ENCODE peak calls at places on chromosomes 5 and 9, in four cellular contexts. O, W, I and T are unnamed samples.

GRCh38 chr5:157744055-157745011 is 821 bp downstream of the LSM11 start:
- DNase-seq in O (no peak), W (no peak), I (no peak), T (no peak)

GRCh38 chr5:4374866-4375265 is 765.3 kb upstream of the ADAMTS16 start:
- DNase-seq in O (no peak), W (no peak), I (no peak), T (no peak)

GRCh38 chr5:134141346-134142050 is 27.0 kb downstream of the TCF7 start:
- DNase-seq in O (no peak), W (no peak), I (no peak), T (no peak)

GRCh38 chr5:178651046-178651810 is 24.4 kb upstream of the CLK4 start:
- DNase-seq in O (peak; percentile 32), W (peak; percentile 11), I (no peak), T (no peak)

GRCh38 chr9:95645579-95645978 is 128.8 kb upstream of the PTCH1 start:
- DNase-seq in O (no peak), W (no peak), I (no peak), T (no peak)

GRCh38 chr5:77367733-77368132 is 124.4 kb downstream of the WDR41 start:
- DNase-seq in O (no peak), W (peak; percentile 4), I (no peak), T (no peak)

GRCh38 chr5:123094919-123095693 is 6.1 kb downstream of the PRDM6 start:
- DNase-seq in O (no peak), W (peak; percentile 69), I (peak; percentile 52), T (no peak)

GRCh38 chr5:96090205-96090604 is 128.6 kb upstream of the ELL2 start:
- DNase-seq in O (no peak), W (no peak), I (no peak), T (no peak)

GRCh38 chr5:62779010-62779422 is 200.4 kb downstream of the LRRC70 start:
- DNase-seq in O (peak; percentile 48), W (peak; percentile 73), I (no peak), T (peak; percentile 21)

GRCh38 chr9:130461218-130461630 is 16.5 kb downstream of the ASS1 start:
- DNase-seq in O (no peak), W (peak; percentile 35), I (no peak), T (no peak)

GRCh38 chr9:7045361-7045760 is 287.6 kb downstream of the KDM4C start:
- DNase-seq in O (no peak), W (no peak), I (no peak), T (no peak)

GRCh38 chr5:22852807-22853670 is at the start of gene CDH12:
- DNase-seq in O (no peak), W (peak; percentile 32), I (no peak), T (no peak)

GRCh38 chr9:70470050-70471015 is 55.9 kb upstream of the KLF9 start:
- DNase-seq in O (no peak), W (no peak), I (peak; percentile 48), T (no peak)

GRCh38 chr9:5321058-5321457 is 16.5 kb upstream of the RLN2 start:
- DNase-seq in O (no peak), W (no peak), I (no peak), T (no peak)

GRCh38 chr9:129006328-129007034 is 21.6 kb downstream of the SH3GLB2 start:
- DNase-seq in O (peak; percentile 47), W (peak; percentile 79), I (peak; percentile 69), T (peak; percentile 23)

GRCh38 chr9:3977388-3977787 is 322.5 kb downstream of the GLIS3 start:
- DNase-seq in O (no peak), W (no peak), I (no peak), T (no peak)

GRCh38 chr5:112929336-112930081 is 7.5 kb upstream of the REEP5 start:
- DNase-seq in O (no peak), W (no peak), I (no peak), T (no peak)

GRCh38 chr5:41517909-41518308 is 7.5 kb upstream of the PLCXD3 start:
- DNase-seq in O (peak; percentile 12), W (peak; percentile 39), I (no peak), T (no peak)

GRCh38 chr9:68522126-68522525 is 18.6 kb downstream of the TMEM252 start:
- DNase-seq in O (no peak), W (no peak), I (peak; percentile 55), T (no peak)

GRCh38 chr9:129854588-129855110 is 19.4 kb downstream of the USP20 start:
- DNase-seq in O (no peak), W (no peak), I (no peak), T (no peak)

GRCh38 chr5:134975078-134975715 is 7.5 kb downstream of the CATSPER3 start:
- DNase-seq in O (no peak), W (peak; percentile 47), I (no peak), T (no peak)

GRCh38 chr5:127813633-127814171 is 110.5 kb downstream of the CCDC192 start:
- DNase-seq in O (peak; percentile 59), W (peak; percentile 72), I (no peak), T (no peak)

GRCh38 chr9:122374885-122375420 is 4.1 kb downstream of the PTGS1 start:
- DNase-seq in O (no peak), W (peak; percentile 75), I (peak; percentile 68), T (no peak)

GRCh38 chr9:76322810-76323209 is 71.4 kb downstream of the RFK start:
- DNase-seq in O (no peak), W (no peak), I (no peak), T (no peak)

GRCh38 chr5:57692582-57693487 is 210.2 kb upstream of the ACTBL2 start:
- DNase-seq in O (peak; percentile 77), W (peak; percentile 96), I (peak; percentile 82), T (peak; percentile 51)

GRCh38 chr5:18497089-18497488 is 862.8 kb downstream of the TAF11L14 start:
- DNase-seq in O (no peak), W (no peak), I (no peak), T (no peak)

GRCh38 chr9:111969061-111969460 is 72.4 kb downstream of the UGCG start:
- DNase-seq in O (no peak), W (peak; percentile 64), I (no peak), T (no peak)

GRCh38 chr9:126635661-126636439 is 22.1 kb downstream of the LMX1B start:
- DNase-seq in O (no peak), W (no peak), I (no peak), T (no peak)

GRCh38 chr9:130199605-130200004 is 27.4 kb downstream of the NCS1 start:
- DNase-seq in O (peak; percentile 91), W (peak; percentile 86), I (no peak), T (peak; percentile 69)

GRCh38 chr9:117772960-117773359 is 68.8 kb downstream of the TLR4 start:
- DNase-seq in O (no peak), W (no peak), I (no peak), T (no peak)

GRCh38 chr9:92970467-92970923 is 23.2 kb downstream of the FGD3 start:
- DNase-seq in O (peak; percentile 27), W (no peak), I (no peak), T (no peak)

GRCh38 chr5:124111886-124112285 is 599.9 kb downstream of the CSNK1G3 start:
- DNase-seq in O (no peak), W (no peak), I (no peak), T (no peak)

GRCh38 chr5:138230981-138231589 is 18.0 kb upstream of the CDC23 start:
- DNase-seq in O (no peak), W (no peak), I (no peak), T (no peak)
- TF ChIP-seq CTCF in O (no peak), W (no peak), I (no peak), T (no peak)

GRCh38 chr9:94148419-94148818 is 64.2 kb downstream of the PTPDC1 start:
- DNase-seq in O (no peak), W (no peak), I (no peak), T (no peak)
- H3K4me3 ChIP-seq in O (no peak overlapping the region), W (no peak overlapping the region), I (no peak overlapping the region), T (no peak overlapping the region)

GRCh38 chr9:137509198-137509597 is 41.0 kb downstream of the PNPLA7 start:
- DNase-seq in O (no peak), W (no peak), I (no peak), T (no peak)

GRCh38 chr9:137505421-137506140 is 44.6 kb downstream of the PNPLA7 start:
- DNase-seq in O (no peak), W (no peak), I (no peak), T (no peak)

GRCh38 chr9:137506274-137506673 is 43.9 kb downstream of the PNPLA7 start:
- DNase-seq in O (no peak), W (no peak), I (no peak), T (no peak)

GRCh38 chr9:137504432-137504777 is 45.3 kb upstream of the NSMF start:
- DNase-seq in O (no peak), W (no peak), I (no peak), T (no peak)

DNA sequence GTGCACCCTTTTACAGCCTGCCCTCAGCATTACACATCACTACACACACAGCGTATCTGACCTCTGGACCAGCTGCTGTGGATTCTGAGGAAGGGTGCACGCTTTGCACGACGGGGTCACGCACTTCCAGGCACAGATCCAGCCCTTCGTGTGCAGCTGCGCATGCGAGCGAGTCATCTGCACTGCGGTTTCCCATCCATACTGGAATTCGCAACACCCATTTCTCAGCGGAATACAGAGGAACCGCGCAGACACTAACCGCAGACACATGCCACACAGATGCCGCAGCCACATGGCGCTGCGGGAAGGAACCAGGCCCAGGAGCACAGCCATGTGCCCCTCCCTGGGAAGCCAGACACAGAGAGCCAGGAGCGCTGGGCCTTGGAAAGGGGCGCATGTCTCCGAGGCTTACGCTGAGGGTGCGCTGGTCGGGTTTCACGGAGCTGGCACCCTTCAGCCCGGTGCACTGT is 43.5 kb downstream of the PNPLA7 start:
- DNase-seq in O (no peak), W (peak; percentile 76), I (no peak), T (no peak)
- TF ChIP-seq CTCF in O (no peak), W (no peak), I (no peak), T (no peak)

GRCh38 chr9:35688558-35689350 is 971 bp downstream of the TPM2 start:
- DNase-seq in O (peak; percentile 76), W (peak; percentile 79), I (no peak), T (no peak)
- H3K4me3 ChIP-seq in O (peak overlapping the region; percentile 85), W (peak overlapping the region; percentile 64), I (peak overlapping the region; percentile 94), T (peak overlapping the region; percentile 98)

GRCh38 chr5:150573867-150574817 is 66.2 kb downstream of the NDST1 start:
- DNase-seq in O (no peak), W (no peak), I (no peak), T (no peak)
- TF ChIP-seq CTCF in O (peak; percentile 9), W (peak; percentile 15), I (no peak), T (peak; percentile 34)

GRCh38 chr5:156597276-156597675 is 252.8 kb upstream of the PPP1R2B start:
- DNase-seq in O (no peak), W (no peak), I (no peak), T (no peak)
- H3K4me3 ChIP-seq in O (no peak overlapping the region), W (no peak overlapping the region), I (no peak overlapping the region), T (no peak overlapping the region)